ENCODE peak calls at places on chromosomes 3 and 15, in nine cellular contexts. N is Panc1, L is cardiac muscle cell, T is upper lobe of right lung, Z is vagina, J is testis, O is kidney epithelial cell, D is esophagus muscularis mucosa, Y is thyroid gland. I is an unnamed sample. For H3K36me3, the result is how much of the 10 kb centered on the place peaks cover.

GRCh38 chr3:114829786-114830185 is 317.3 kb downstream of the ZBTB20 start:
- DNase-seq in N (no peak), L (no peak), T (no peak), Z (no peak), J (no peak), O (no peak), D (no peak), Y (no peak), I (no peak)

GRCh38 chr3:111627092-111627491 is 31.9 kb upstream of the ZBED2 start:
- DNase-seq in N (no peak), L (no peak), T (no peak), Z (no peak), J (no peak), O (no peak), D (no peak), Y (no peak), I (no peak)

GRCh38 chr3:185561958-185562357 is 9.6 kb upstream of the LIPH start:
- DNase-seq in N (no peak), L (peak), T (no peak), Z (no peak), J (peak), O (no peak), D (no peak), Y (peak), I (no peak)

GRCh38 chr15:65232520-65232919 is 21.2 kb upstream of the CILP start:
- DNase-seq in N (no peak), L (no peak), T (no peak), Z (no peak), J (no peak), O (no peak), D (no peak), Y (no peak), I (no peak)

GRCh38 chr3:122911901-122912300 is 115.7 kb downstream of the SEMA5B start:
- DNase-seq in N (no peak), L (no peak), T (no peak), Z (no peak), J (no peak), O (no peak), D (no peak), Y (no peak), I (no peak)

GRCh38 chr3:5057857-5058324 is 64.2 kb upstream of the ARL8B start:
- DNase-seq in N (peak), L (peak), T (peak), Z (peak), J (peak), O (peak), D (no peak), Y (peak), I (peak)

GRCh38 chr15:28896944-28897343 is 11.2 kb downstream of the APBA2 start:
- DNase-seq in N (no peak), L (no peak), T (no peak), Z (no peak), J (no peak), O (peak), D (no peak), Y (no peak), I (peak)

GRCh38 chr3:48989126-48989795 is 780 bp upstream of the P4HTM start:
- DNase-seq in N (no peak), L (no peak), T (no peak), Z (no peak), J (no peak), O (no peak), D (no peak), Y (no peak), I (no peak)

GRCh38 chr3:19934098-19934566 is at the start of gene EFHB:
- DNase-seq in N (no peak), L (peak), T (peak), Z (no peak), J (peak), O (no peak), D (no peak), Y (peak), I (peak)

GRCh38 chr3:86056962-86057361 is 934.0 kb downstream of the VGLL3 start:
- DNase-seq in N (no peak), L (no peak), T (no peak), Z (no peak), J (no peak), O (no peak), D (no peak), Y (no peak), I (no peak)

DNA sequence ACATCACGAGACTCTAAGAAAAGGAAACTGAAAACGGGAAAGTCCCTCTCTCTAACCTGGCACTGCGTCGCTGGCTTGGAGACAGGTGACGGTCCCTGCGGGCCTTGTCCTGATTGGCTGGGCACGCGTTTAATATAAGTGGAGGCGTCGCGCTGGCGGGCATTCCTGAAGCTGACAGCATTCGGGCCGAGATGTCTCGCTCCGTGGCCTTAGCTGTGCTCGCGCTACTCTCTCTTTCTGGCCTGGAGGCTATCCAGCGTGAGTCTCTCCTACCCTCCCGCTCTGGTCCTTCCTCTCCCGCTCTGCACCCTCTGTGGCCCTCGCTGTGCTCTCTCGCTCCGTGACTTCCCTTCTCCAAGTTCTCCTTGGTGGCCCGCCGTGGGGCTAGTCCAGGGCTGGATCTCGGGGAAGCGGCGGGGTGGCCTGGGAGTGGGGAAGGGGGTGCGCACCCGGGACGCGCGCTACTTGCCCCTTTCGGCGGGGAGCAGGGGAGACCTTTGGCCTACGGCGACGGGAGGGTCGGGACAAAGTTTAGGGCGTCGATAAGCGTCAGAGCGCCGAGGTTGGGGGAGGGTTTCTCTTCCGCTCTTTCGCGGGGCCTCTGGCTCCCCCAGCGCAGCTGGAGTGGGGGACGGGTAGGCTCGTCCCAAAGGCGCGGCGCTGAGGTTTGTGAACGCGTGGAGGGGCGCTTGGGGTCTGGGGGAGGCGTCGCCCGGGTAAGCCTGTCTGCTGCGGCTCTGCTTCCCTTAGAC is at the start of gene B2M:
- DNase-seq in N (peak), L (peak), T (peak), Z (peak), J (peak), O (peak), D (peak), Y (peak), I (peak)
- H3K36me3 ChIP-seq in N (under half), L (under half), T (under half), Z (under half), J (under half), O (under half), D (under half), Y (under half), I (under half)

DNA sequence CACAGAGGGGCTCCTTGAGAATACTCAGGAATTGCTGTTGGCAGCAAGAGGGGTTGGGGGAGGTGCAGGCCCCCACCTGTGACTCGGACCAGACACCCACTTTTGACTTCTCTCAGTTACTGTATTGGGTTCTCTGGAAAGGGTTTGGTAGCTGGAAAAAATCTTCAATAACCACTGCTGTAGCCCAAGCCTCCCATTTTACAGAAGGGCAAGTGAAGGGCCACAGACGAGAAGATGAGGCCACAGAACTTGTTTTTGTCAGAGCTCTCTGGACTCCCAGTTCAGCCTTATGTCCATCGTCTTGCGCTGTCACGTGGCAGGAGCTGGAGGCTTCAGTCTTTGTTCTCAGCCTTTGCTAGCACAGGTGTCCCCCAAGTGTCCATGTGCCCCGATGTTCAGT is 12.7 kb upstream of the TATDN2 start:
- DNase-seq in N (no peak), L (no peak), T (no peak), Z (no peak), J (no peak), O (no peak), D (no peak), Y (peak), I (no peak)
- H3K36me3 ChIP-seq in N (under half), L (under half), T (under half), Z (under half), J (under half), O (under half), D (half or more), Y (under half), I (under half)

DNA sequence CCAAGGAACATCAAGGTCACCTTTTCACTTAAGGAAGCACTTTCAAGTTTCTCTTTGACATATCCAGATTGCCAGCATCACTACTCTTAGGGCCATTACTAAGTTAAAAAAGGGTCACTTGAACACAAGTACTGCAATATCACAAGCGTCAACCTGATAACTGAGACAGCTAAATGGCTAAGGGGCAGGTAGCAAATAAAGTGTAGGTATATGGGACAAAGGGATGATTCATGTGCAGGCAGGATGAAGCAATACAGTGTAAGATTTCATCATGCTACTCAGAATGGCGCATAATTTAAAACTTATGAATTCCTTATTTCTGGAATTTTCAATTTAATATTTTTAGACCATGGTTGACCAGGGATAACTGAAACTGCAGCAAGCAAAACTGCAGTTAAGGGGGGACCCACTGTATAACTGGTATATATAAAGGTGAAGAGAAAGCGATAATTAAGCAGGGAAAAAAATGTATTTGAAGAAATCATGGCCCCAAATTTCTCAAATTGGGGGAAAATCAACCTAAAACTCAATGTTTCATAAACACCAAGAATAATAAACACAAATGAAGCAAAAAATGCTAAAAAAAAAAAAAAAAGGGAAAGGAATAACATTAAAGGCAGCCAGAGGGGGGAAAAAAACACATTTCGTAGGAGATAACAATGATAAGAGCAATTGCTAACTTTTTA is 13.1 kb downstream of the CCR1 start:
- DNase-seq in N (no peak), L (no peak), T (no peak), Z (no peak), J (no peak), O (no peak), D (no peak), Y (no peak), I (no peak)
- H3K36me3 ChIP-seq in N (under half), L (under half), T (under half), Z (under half), J (under half), O (under half), D (under half), Y (under half), I (under half)

GRCh38 chr3:193617628-193618027 is 24.6 kb downstream of the OPA1 start:
- DNase-seq in N (no peak), L (no peak), T (no peak), Z (no peak), J (no peak), O (no peak), D (no peak), Y (no peak), I (no peak)
- H3K36me3 ChIP-seq in N (under half), L (under half), T (half or more), Z (under half), J (under half), O (under half), D (half or more), Y (under half), I (under half)

GRCh38 chr3:15781131-15781530 is 16.6 kb downstream of the ANKRD28 start:
- DNase-seq in N (no peak), L (no peak), T (no peak), Z (no peak), J (no peak), O (no peak), D (no peak), Y (no peak), I (no peak)
- H3K36me3 ChIP-seq in N (under half), L (under half), T (under half), Z (under half), J (under half), O (under half), D (under half), Y (under half), I (under half)

GRCh38 chr3:21526461-21526860 is 224.5 kb downstream of the ZNF385D start:
- DNase-seq in N (no peak), L (no peak), T (no peak), Z (no peak), J (no peak), O (no peak), D (no peak), Y (no peak), I (no peak)
- H3K36me3 ChIP-seq in N (under half), L (under half), T (under half), Z (under half), J (under half), O (under half), D (under half), Y (under half), I (under half)

I was measured in brain microvascular endothelial cell.